ENCODE peak calls at places on chromosomes 11 and 22, in seven cellular contexts. One of them, this sample, is unnamed. For H3K36me3, the result is how much of the 10 kb centered on the place peaks cover.

GRCh38 chr11:5304046-5304445 is 2.3 kb upstream of the OR51B4 start:
- DNase-seq in SK-N-SH: no peak
- DNase-seq in HepG2: no peak
- DNase-seq in H1: no peak
- DNase-seq in GM12878: no peak
- DNase-seq in HCT116: no peak
- DNase-seq in K562: no peak
- DNase-seq in this sample: no peak

GRCh38 chr11:119416606-119417580 is 6.1 kb downstream of the THY1 start:
- DNase-seq in SK-N-SH: no peak
- DNase-seq in HepG2: no peak
- DNase-seq in H1: no peak
- DNase-seq in GM12878: no peak
- DNase-seq in HCT116: no peak
- DNase-seq in K562: no peak
- DNase-seq in this sample: no peak

GRCh38 chr11:45527898-45528297 is 137.5 kb downstream of the CHST1 start:
- DNase-seq in SK-N-SH: no peak
- DNase-seq in HepG2: no peak
- DNase-seq in H1: no peak
- DNase-seq in GM12878: no peak
- DNase-seq in HCT116: no peak
- DNase-seq in K562: no peak
- DNase-seq in this sample: no peak

GRCh38 chr11:130217133-130217631 is 57.6 kb downstream of the ST14 start:
- DNase-seq in SK-N-SH: no peak
- DNase-seq in HepG2: no peak
- DNase-seq in H1: peak
- DNase-seq in GM12878: no peak
- DNase-seq in HCT116: no peak
- DNase-seq in K562: no peak
- DNase-seq in this sample: no peak

GRCh38 chr22:32542332-32543019 is 67.9 kb downstream of the FBXO7 start:
- DNase-seq in SK-N-SH: no peak
- DNase-seq in HepG2: no peak
- DNase-seq in H1: no peak
- DNase-seq in GM12878: no peak
- DNase-seq in HCT116: no peak
- DNase-seq in K562: peak
- DNase-seq in this sample: no peak

GRCh38 chr11:501001-501682 is 5.9 kb downstream of the RNH1 start:
- DNase-seq in SK-N-SH: no peak
- DNase-seq in HepG2: no peak
- DNase-seq in H1: no peak
- DNase-seq in GM12878: no peak
- DNase-seq in HCT116: no peak
- DNase-seq in K562: no peak
- DNase-seq in this sample: no peak

GRCh38 chr11:47477323-47477722 is 28.4 kb upstream of the RAPSN start:
- DNase-seq in SK-N-SH: no peak
- DNase-seq in HepG2: no peak
- DNase-seq in H1: no peak
- DNase-seq in GM12878: no peak
- DNase-seq in HCT116: no peak
- DNase-seq in K562: no peak
- DNase-seq in this sample: no peak

GRCh38 chr11:34650528-34650927 is 29.6 kb downstream of the EHF start:
- DNase-seq in SK-N-SH: no peak
- DNase-seq in HepG2: no peak
- DNase-seq in H1: no peak
- DNase-seq in GM12878: peak
- DNase-seq in HCT116: no peak
- DNase-seq in K562: peak
- DNase-seq in this sample: no peak

GRCh38 chr11:19597876-19598275 is 114.8 kb upstream of the NAV2 start:
- DNase-seq in SK-N-SH: peak
- DNase-seq in HepG2: no peak
- DNase-seq in H1: no peak
- DNase-seq in GM12878: no peak
- DNase-seq in HCT116: no peak
- DNase-seq in K562: no peak
- DNase-seq in this sample: no peak

GRCh38 chr22:19041403-19042074 is 80.7 kb downstream of the DGCR2 start:
- DNase-seq in SK-N-SH: no peak
- DNase-seq in HepG2: no peak
- DNase-seq in H1: no peak
- DNase-seq in GM12878: no peak
- DNase-seq in HCT116: no peak
- DNase-seq in K562: no peak
- DNase-seq in this sample: no peak

GRCh38 chr22:26648011-26648497 is 9.3 kb upstream of the MIAT start:
- DNase-seq in SK-N-SH: peak
- DNase-seq in HepG2: no peak
- DNase-seq in H1: peak
- DNase-seq in GM12878: no peak
- DNase-seq in HCT116: no peak
- DNase-seq in K562: no peak
- DNase-seq in this sample: peak

GRCh38 chr11:110715541-110715940 is 3.3 kb upstream of the ARHGAP20 start:
- DNase-seq in SK-N-SH: no peak
- DNase-seq in HepG2: no peak
- DNase-seq in H1: no peak
- DNase-seq in GM12878: no peak
- DNase-seq in HCT116: no peak
- DNase-seq in K562: no peak
- DNase-seq in this sample: no peak

GRCh38 chr11:75775056-75775455 is 6.5 kb downstream of the DGAT2 start:
- DNase-seq in SK-N-SH: no peak
- DNase-seq in HepG2: no peak
- DNase-seq in H1: no peak
- DNase-seq in GM12878: no peak
- DNase-seq in HCT116: no peak
- DNase-seq in K562: no peak
- DNase-seq in this sample: no peak

GRCh38 chr22:46806789-46807188 is 44.3 kb downstream of the TBC1D22A start:
- DNase-seq in SK-N-SH: no peak
- DNase-seq in HepG2: no peak
- DNase-seq in H1: no peak
- DNase-seq in GM12878: no peak
- DNase-seq in HCT116: no peak
- DNase-seq in K562: no peak
- DNase-seq in this sample: no peak

GRCh38 chr11:117144477-117145392 is 648 bp downstream of the PAFAH1B2 start:
- DNase-seq in SK-N-SH: peak
- DNase-seq in HepG2: peak
- DNase-seq in H1: no peak
- DNase-seq in GM12878: no peak
- DNase-seq in HCT116: no peak
- DNase-seq in K562: peak
- DNase-seq in this sample: no peak

DNA sequence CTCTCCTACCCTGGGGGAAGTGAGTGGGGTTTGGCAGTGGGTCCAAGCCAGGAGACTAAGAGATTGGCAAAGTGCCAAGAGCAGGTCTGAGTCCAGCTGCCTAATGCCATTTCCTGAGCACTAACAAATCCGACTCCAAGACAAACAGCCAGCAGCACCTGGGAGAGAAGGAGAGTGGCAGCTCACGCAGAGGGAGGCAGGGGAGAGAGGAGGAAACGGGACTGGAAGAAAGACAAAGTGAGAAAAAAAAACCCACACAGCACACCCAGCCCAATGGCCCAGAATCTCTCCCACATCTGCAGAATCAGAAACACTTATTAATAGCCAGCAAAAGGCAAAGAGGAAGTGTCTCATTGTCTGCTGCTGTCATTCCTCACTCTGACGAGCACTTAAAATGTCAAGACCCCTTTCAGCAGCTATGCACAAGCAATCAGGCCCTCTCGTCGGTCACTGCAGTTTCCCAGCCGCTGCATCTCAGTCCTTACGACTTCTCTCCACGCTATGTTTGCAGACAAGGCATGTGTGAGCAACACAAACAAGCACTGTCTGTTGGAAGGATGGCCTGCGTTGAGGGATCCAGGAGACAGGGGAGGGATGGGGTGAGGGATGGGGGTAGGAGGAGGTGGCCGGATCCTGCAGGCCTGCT is 558.4 kb upstream of the CADM1 start:
- DNase-seq in SK-N-SH: peak
- DNase-seq in HepG2: no peak
- DNase-seq in H1: no peak
- DNase-seq in GM12878: no peak
- DNase-seq in HCT116: no peak
- DNase-seq in K562: no peak
- DNase-seq in this sample: no peak
- TF ChIP-seq YY1 in SK-N-SH: no peak
- TF ChIP-seq YY1 in HepG2: no peak
- TF ChIP-seq YY1 in H1: no peak
- TF ChIP-seq YY1 in GM12878: no peak
- TF ChIP-seq YY1 in HCT116: no peak
- TF ChIP-seq YY1 in K562: no peak
- TF ChIP-seq YY1 in this sample: no peak

GRCh38 chr11:65278351-65278750 is 16.6 kb downstream of the POLA2 start:
- DNase-seq in SK-N-SH: no peak
- DNase-seq in HepG2: no peak
- DNase-seq in H1: no peak
- DNase-seq in GM12878: no peak
- DNase-seq in HCT116: no peak
- DNase-seq in K562: no peak
- DNase-seq in this sample: no peak

GRCh38 chr11:65280646-65281045 is 18.9 kb downstream of the POLA2 start:
- DNase-seq in SK-N-SH: no peak
- DNase-seq in HepG2: no peak
- DNase-seq in H1: no peak
- DNase-seq in GM12878: no peak
- DNase-seq in HCT116: no peak
- DNase-seq in K562: no peak
- DNase-seq in this sample: no peak

GRCh38 chr11:65277878-65278277 is 16.1 kb downstream of the POLA2 start:
- DNase-seq in SK-N-SH: no peak
- DNase-seq in HepG2: no peak
- DNase-seq in H1: no peak
- DNase-seq in GM12878: no peak
- DNase-seq in HCT116: no peak
- DNase-seq in K562: no peak
- DNase-seq in this sample: no peak

GRCh38 chr11:65275906-65276305 is 14.1 kb downstream of the POLA2 start:
- DNase-seq in SK-N-SH: no peak
- DNase-seq in HepG2: peak
- DNase-seq in H1: no peak
- DNase-seq in GM12878: no peak
- DNase-seq in HCT116: no peak
- DNase-seq in K562: no peak
- DNase-seq in this sample: no peak

DNA sequence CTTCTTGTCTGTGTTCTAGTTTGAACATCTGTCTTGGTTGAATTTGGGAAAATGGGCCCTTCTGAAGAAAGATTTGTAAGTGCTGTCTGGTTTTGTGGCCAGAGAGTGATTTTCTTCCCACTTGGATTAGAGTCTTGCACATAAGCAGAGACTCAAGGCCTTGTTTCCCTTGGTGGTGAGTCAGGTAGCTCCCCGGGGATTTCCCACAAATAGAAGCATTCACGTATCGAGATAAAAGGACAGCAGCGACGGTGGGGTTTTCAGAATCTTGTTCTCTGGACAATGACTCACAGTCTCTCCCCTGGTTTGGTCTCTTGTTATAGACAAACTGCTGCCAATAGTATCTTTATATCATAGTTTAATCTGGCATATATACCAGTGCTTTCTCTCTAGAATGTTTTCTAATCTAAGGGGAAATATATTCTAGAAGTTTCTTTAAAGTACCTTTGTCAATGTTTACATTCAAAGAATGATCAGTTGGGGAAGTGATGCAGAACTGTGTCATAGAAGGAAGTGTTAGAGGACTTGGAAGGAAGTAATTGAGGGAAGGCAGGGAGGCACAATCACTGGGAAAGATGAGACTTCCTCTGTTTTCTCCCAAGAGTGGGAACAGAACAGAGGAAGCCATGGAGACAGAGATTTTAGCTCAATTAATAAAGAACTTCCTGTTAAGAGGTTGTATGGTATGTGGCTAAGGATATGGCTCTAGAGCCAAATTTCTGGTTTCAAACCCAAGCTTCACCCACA is 18.1 kb downstream of the POLA2 start:
- DNase-seq in SK-N-SH: no peak
- DNase-seq in HepG2: peak
- DNase-seq in H1: no peak
- DNase-seq in GM12878: peak
- DNase-seq in HCT116: peak
- DNase-seq in K562: peak
- DNase-seq in this sample: no peak
- H3K36me3 ChIP-seq in SK-N-SH: under half
- H3K36me3 ChIP-seq in HepG2: under half
- H3K36me3 ChIP-seq in H1: half or more
- H3K36me3 ChIP-seq in GM12878: under half
- H3K36me3 ChIP-seq in HCT116: under half
- H3K36me3 ChIP-seq in K562: half or more
- H3K36me3 ChIP-seq in this sample: half or more

DNA sequence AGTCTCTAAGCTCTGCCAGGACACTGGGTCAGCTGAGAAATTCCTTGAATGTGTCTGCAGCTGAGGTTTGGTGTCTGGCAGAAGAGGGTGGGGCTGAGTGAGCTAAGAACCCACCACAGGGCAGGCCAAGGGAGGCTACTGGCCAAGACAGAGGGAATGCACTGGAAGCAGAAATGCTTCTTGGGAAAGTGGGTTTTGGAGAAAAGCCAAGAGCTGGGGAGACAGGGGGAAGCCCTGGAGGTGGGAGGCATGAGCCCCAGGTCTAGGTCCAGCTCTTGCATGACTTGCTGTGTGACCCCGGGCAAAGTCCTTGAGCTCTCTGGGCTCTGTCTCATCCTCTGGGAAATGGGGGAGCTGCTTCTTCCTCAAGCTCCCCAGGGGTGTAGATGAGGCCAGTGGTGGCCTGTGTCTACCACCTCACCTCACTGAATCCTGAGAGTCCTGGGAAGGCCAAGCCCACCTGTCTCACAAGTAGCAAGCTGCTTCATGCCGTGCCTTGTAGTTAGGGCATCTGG is 2.3 kb downstream of the MMP11 start:
- DNase-seq in SK-N-SH: no peak
- DNase-seq in HepG2: no peak
- DNase-seq in H1: no peak
- DNase-seq in GM12878: no peak
- DNase-seq in HCT116: no peak
- DNase-seq in K562: no peak
- DNase-seq in this sample: no peak
- H3K4me3 ChIP-seq in SK-N-SH: no peak
- H3K4me3 ChIP-seq in HepG2: no peak
- H3K4me3 ChIP-seq in H1: no peak
- H3K4me3 ChIP-seq in GM12878: no peak
- H3K4me3 ChIP-seq in HCT116: no peak
- H3K4me3 ChIP-seq in K562: no peak
- H3K4me3 ChIP-seq in this sample: no peak

DNA sequence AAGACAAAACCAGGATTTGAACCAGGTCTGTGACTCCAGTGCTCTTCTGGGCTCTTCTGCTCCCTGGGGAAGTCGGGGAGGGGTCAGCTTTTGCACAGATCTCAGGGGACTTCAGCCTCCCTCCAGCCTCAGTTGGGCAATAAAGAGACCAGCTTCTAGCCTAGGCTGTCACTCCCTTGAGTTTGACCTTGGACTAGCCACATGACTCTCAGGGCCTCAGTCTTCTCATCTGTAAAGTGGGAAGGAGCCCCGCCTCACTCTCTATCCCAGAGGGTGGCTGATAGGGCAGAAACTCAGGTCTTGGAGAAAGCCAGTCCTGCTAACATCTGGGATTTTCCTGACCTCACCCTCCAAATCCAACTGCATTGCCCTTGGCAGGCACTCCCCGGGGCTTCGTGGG is 38.7 kb downstream of the ELFN2 start:
- DNase-seq in SK-N-SH: no peak
- DNase-seq in HepG2: no peak
- DNase-seq in H1: no peak
- DNase-seq in GM12878: no peak
- DNase-seq in HCT116: no peak
- DNase-seq in K562: no peak
- DNase-seq in this sample: no peak
- TF ChIP-seq YY1 in SK-N-SH: no peak
- TF ChIP-seq YY1 in HepG2: no peak
- TF ChIP-seq YY1 in H1: no peak
- TF ChIP-seq YY1 in GM12878: no peak
- TF ChIP-seq YY1 in HCT116: no peak
- TF ChIP-seq YY1 in K562: no peak
- TF ChIP-seq YY1 in this sample: no peak

This sample was measured in NT2/D1.